ENCODE peak calls at places on chromosomes 7 and 10, in six cellular contexts. U is Right ventricle myocardium superior, Z is nephron progenitor cell, W is neural crest cell, P is T1000, C is smooth muscle cell of the brain vasculature. I is an unnamed sample.

GRCh38 chr7:113408999-113409398 is 290.6 kb upstream of the SMIM30 start:
- DNase-seq in C (no peak), Z (no peak), U (no peak), W (no peak), P (no peak), I (no peak)

GRCh38 chr7:117869374-117869773 is 3.9 kb downstream of the CTTNBP2 start:
- DNase-seq in Z (no peak), C (no peak), W (no peak), U (no peak), P (no peak), I (no peak)

GRCh38 chr10:123962756-123963469 is 71.3 kb upstream of the CPXM2 start:
- DNase-seq in C (no peak), P (no peak), W (no peak), U (no peak), Z (no peak), I (no peak)

GRCh38 chr10:14456870-14457266 is 126.1 kb upstream of the FRMD4A start:
- DNase-seq in Z (no peak), P (no peak), W (no peak), U (no peak), C (no peak), I (no peak)

GRCh38 chr10:110357871-110358270 is 53.2 kb upstream of the SMNDC1 start:
- DNase-seq in Z (no peak), P (no peak), C (no peak), U (no peak), W (no peak), I (no peak)

GRCh38 chr7:41134242-41134872 is 568.5 kb downstream of the INHBA start:
- DNase-seq in U (no peak), W (no peak), P (no peak), Z (no peak), C (peak; percentile 28), I (no peak)

GRCh38 chr7:6106140-6106904 is 75.1 kb downstream of the ANKRD61 start:
- DNase-seq in C (peak; percentile 18), P (no peak), U (no peak), W (no peak), Z (no peak), I (no peak)

GRCh38 chr10:3323865-3324498 is 151.4 kb upstream of the PITRM1 start:
- DNase-seq in U (no peak), Z (no peak), C (no peak), W (no peak), P (peak; percentile 21), I (no peak)

GRCh38 chr7:48289661-48290060 is 118.4 kb downstream of the ABCA13 start:
- DNase-seq in P (no peak), U (no peak), C (no peak), Z (no peak), W (no peak), I (no peak)

GRCh38 chr7:106623846-106624245 is 37.1 kb downstream of the CCDC71L start:
- DNase-seq in C (no peak), Z (no peak), P (no peak), W (no peak), U (no peak), I (no peak)

GRCh38 chr10:23174974-23175512 is 17.1 kb upstream of the PTF1A start:
- DNase-seq in Z (no peak), U (no peak), C (no peak), P (no peak), W (no peak), I (no peak)

GRCh38 chr10:3452683-3453388 is 280.3 kb upstream of the PITRM1 start:
- DNase-seq in C (no peak), Z (no peak), P (no peak), U (no peak), W (no peak), I (no peak)

I was measured in D341Med.